ENCODE peak calls at places on chromosomes 11 and 22, in nine cellular contexts. S, T, W, N, H, L, E, J and B are unnamed samples.

GRCh38 chr11:15875934-15876333 is 480.4 kb downstream of the SOX6 start:
- DNase-seq in S (no peak), T (no peak), W (no peak), N (no peak), H (no peak), L (no peak), E (no peak), J (no peak), B (no peak)

GRCh38 chr22:17418890-17419324 is 49.6 kb downstream of the CECR2 start:
- DNase-seq in S (no peak), T (no peak), W (no peak), N (no peak), H (no peak), L (no peak), E (no peak), J (no peak), B (no peak)

GRCh38 chr11:14584595-14584994 is 59.0 kb upstream of the PDE3B start:
- DNase-seq in S (no peak), T (no peak), W (no peak), N (no peak), H (no peak), L (no peak), E (no peak), J (no peak), B (no peak)

GRCh38 chr11:116424615-116425261 is 348.0 kb downstream of the BUD13 start:
- DNase-seq in S (no peak), T (no peak), W (no peak), N (no peak), H (no peak), L (no peak), E (no peak), J (no peak), B (peak)

GRCh38 chr11:29448246-29448877 is 568.5 kb downstream of the KCNA4 start:
- DNase-seq in S (no peak), T (no peak), W (peak), N (peak), H (peak), L (no peak), E (no peak), J (no peak), B (no peak)

GRCh38 chr11:108592591-108593213 is 866 bp downstream of the EXPH5 start:
- DNase-seq in S (no peak), T (no peak), W (no peak), N (no peak), H (peak), L (no peak), E (no peak), J (no peak), B (peak)

GRCh38 chr11:70048279-70049024 is 29.7 kb upstream of the ANO1 start:
- DNase-seq in S (no peak), T (no peak), W (no peak), N (no peak), H (no peak), L (no peak), E (no peak), J (no peak), B (no peak)

GRCh38 chr11:84260862-84261261 is 974.7 kb upstream of the CCDC90B start:
- DNase-seq in S (no peak), T (no peak), W (no peak), N (no peak), H (no peak), L (no peak), E (no peak), J (no peak), B (no peak)

GRCh38 chr11:75536786-75537629 is 11.3 kb upstream of the GDPD5 start:
- DNase-seq in S (no peak), T (no peak), W (no peak), N (peak), H (peak), L (no peak), E (no peak), J (no peak), B (no peak)

GRCh38 chr11:88414385-88414861 is 76.9 kb upstream of the CTSC start:
- DNase-seq in S (no peak), T (no peak), W (peak), N (no peak), H (no peak), L (no peak), E (no peak), J (no peak), B (peak)